ENCODE peak calls at places on chromosomes 1 and 21, in four cellular contexts. V is tibial artery, O is fibroblast of lung, A is foreskin fibroblast. U is an unnamed sample.

GRCh38 chr1:185244015-185244747 is 72.9 kb downstream of the IVNS1ABP start:
- DNase-seq in V (no peak), O (peak), A (peak), U (peak)

GRCh38 chr1:113765306-113765705 is 6.0 kb upstream of the PHTF1 start:
- DNase-seq in V (no peak), O (peak), A (no peak), U (peak)

GRCh38 chr1:45009956-45010854 is 919 bp downstream of the HECTD3 start:
- DNase-seq in V (no peak), O (no peak), A (no peak), U (no peak)

GRCh38 chr1:202237052-202237451 is 43.5 kb downstream of the LGR6 start:
- DNase-seq in V (peak), O (peak), A (peak), U (no peak)

GRCh38 chr1:54310439-54311328 is 95.5 kb downstream of the SSBP3 start:
- DNase-seq in V (no peak), O (peak), A (no peak), U (no peak)

GRCh38 chr1:53323316-53323715 is 4.6 kb downstream of the LRP8 start:
- DNase-seq in V (no peak), O (no peak), A (no peak), U (no peak)

GRCh38 chr1:173333581-173333980 is 126.5 kb upstream of the TNFSF4 start:
- DNase-seq in V (no peak), O (no peak), A (peak), U (no peak)

GRCh38 chr1:216600730-216601426 is 122.4 kb downstream of the ESRRG start:
- DNase-seq in V (peak), O (peak), A (peak), U (peak)

GRCh38 chr21:44379991-44380865 is 26.8 kb downstream of the TRPM2 start:
- DNase-seq in V (no peak), O (no peak), A (no peak), U (no peak)

GRCh38 chr1:71242239-71242638 is 161.4 kb upstream of the ZRANB2 start:
- DNase-seq in V (no peak), O (peak), A (peak), U (no peak)

GRCh38 chr1:174018565-174018964 is 3.6 kb downstream of the RC3H1 start:
- DNase-seq in V (no peak), O (no peak), A (no peak), U (no peak)

GRCh38 chr1:150528196-150528595 is 12.6 kb downstream of the FALEC start:
- DNase-seq in V (no peak), O (no peak), A (peak), U (no peak)

GRCh38 chr1:14181191-14181793 is 417.2 kb upstream of the KAZN start:
- DNase-seq in V (no peak), O (no peak), A (no peak), U (no peak)

GRCh38 chr1:201260648-201261311 is 22.5 kb upstream of the PKP1 start:
- DNase-seq in V (no peak), O (no peak), A (no peak), U (no peak)

GRCh38 chr1:2478100-2478499 is 2.0 kb downstream of the PLCH2 start:
- DNase-seq in V (no peak), O (no peak), A (no peak), U (no peak)

GRCh38 chr1:174217787-174218574 is 58.7 kb downstream of the RABGAP1L start:
- DNase-seq in V (no peak), O (peak), A (peak), U (no peak)

GRCh38 chr1:51284487-51284954 is 45.8 kb downstream of the TTC39A start:
- DNase-seq in V (no peak), O (no peak), A (no peak), U (no peak)

GRCh38 chr1:18673976-18674375 is 43.3 kb downstream of the PAX7 start:
- DNase-seq in V (no peak), O (no peak), A (peak), U (no peak)

GRCh38 chr1:212915245-212916091 is 34.9 kb upstream of the VASH2 start:
- DNase-seq in V (peak), O (peak), A (no peak), U (no peak)

GRCh38 chr1:185193756-185194155 is 36.8 kb downstream of the SWT1 start:
- DNase-seq in V (no peak), O (no peak), A (no peak), U (no peak)

GRCh38 chr1:183734600-183735036 is 70.3 kb upstream of the RGL1 start:
- DNase-seq in V (peak), O (peak), A (peak), U (no peak)

GRCh38 chr1:175520186-175520585 is 223.2 kb downstream of the TNR start:
- DNase-seq in V (peak), O (no peak), A (no peak), U (no peak)

GRCh38 chr21:31731112-31731801 is 661 bp downstream of the SCAF4 start:
- DNase-seq in V (peak), O (peak), A (no peak), U (no peak)

GRCh38 chr1:46041974-46042373 is 90.5 kb downstream of the PIK3R3 start:
- DNase-seq in V (no peak), O (peak), A (peak), U (no peak)

GRCh38 chr1:101187287-101187686 is 49.5 kb upstream of the S1PR1 start:
- DNase-seq in V (no peak), O (peak), A (no peak), U (no peak)

GRCh38 chr1:31831397-31832378 is 15.9 kb upstream of the SPOCD1 start:
- DNase-seq in V (no peak), O (no peak), A (peak), U (no peak)

GRCh38 chr1:201245082-201245481 is 38.2 kb upstream of the PKP1 start:
- DNase-seq in V (no peak), O (no peak), A (no peak), U (no peak)

GRCh38 chr1:226660410-226661182 is 78.5 kb downstream of the ITPKB start:
- DNase-seq in V (no peak), O (no peak), A (no peak), U (no peak)

GRCh38 chr1:205072286-205072685 is 12.0 kb downstream of the TMEM81 start:
- DNase-seq in V (no peak), O (no peak), A (no peak), U (no peak)

GRCh38 chr21:37244506-37245083 is 22.5 kb downstream of the VPS26C start:
- DNase-seq in V (no peak), O (no peak), A (no peak), U (no peak)

GRCh38 chr1:186828612-186829542 is at the start of gene PLA2G4A:
- DNase-seq in V (peak), O (peak), A (peak), U (no peak)

GRCh38 chr1:234960722-234961467 is 167.7 kb downstream of the TOMM20 start:
- DNase-seq in V (no peak), O (no peak), A (no peak), U (no peak)

GRCh38 chr1:185996211-185996610 is 262.0 kb downstream of the HMCN1 start:
- DNase-seq in V (peak), O (peak), A (peak), U (no peak)

GRCh38 chr1:108316545-108316944 is 72.7 kb upstream of the NBPF4 start:
- DNase-seq in V (no peak), O (peak), A (peak), U (no peak)

GRCh38 chr1:203038217-203038741 is 12.0 kb downstream of the PPFIA4 start:
- DNase-seq in V (peak), O (peak), A (peak), U (peak)

GRCh38 chr1:84223751-84224432 is 77.6 kb upstream of the SAMD13 start:
- DNase-seq in V (no peak), O (peak), A (peak), U (no peak)
- TF ChIP-seq CTCF in V (no peak), O (no peak), A (no peak), U (no peak)

GRCh38 chr1:112234710-112235109 is 161.3 kb upstream of the CTTNBP2NL start:
- DNase-seq in V (no peak), O (no peak), A (no peak), U (no peak)

GRCh38 chr1:112237983-112238515 is 158.0 kb upstream of the CTTNBP2NL start:
- DNase-seq in V (no peak), O (no peak), A (no peak), U (no peak)

GRCh38 chr1:112242470-112242869 is 153.5 kb upstream of the CTTNBP2NL start:
- DNase-seq in V (no peak), O (no peak), A (no peak), U (no peak)

GRCh38 chr1:112245114-112245513 is 150.9 kb upstream of the CTTNBP2NL start:
- DNase-seq in V (no peak), O (no peak), A (no peak), U (no peak)

DNA sequence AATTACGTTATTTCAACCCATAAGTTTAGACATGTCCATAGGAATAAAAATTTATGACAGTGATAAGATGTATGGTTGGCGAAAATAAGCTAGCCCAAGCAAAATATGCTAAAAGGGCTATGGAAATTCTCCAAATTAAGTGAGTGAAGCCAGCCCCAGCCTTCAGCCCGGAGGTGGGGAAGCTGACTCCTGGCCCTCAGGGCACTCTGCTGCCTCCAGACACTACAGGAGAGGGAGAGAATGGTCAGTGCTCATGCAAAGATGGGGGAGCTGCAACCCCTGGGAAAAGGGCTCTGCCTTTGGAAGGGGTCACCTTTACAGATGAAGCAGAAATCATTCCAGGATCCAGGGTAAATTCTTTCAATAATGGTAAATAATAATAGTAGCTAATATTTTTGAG is 156.1 kb upstream of the CTTNBP2NL start:
- DNase-seq in V (no peak), O (no peak), A (no peak), U (no peak)
- TF ChIP-seq CTCF in V (no peak), O (no peak), A (no peak), U (no peak)

GRCh38 chr21:17513214-17514123 is 626 bp downstream of the CXADR start:
- DNase-seq in V (no peak), O (peak), A (no peak), U (no peak)
- TF ChIP-seq CTCF in V (no peak), O (no peak), A (no peak), U (no peak)

GRCh38 chr1:20429296-20429695 is 56.7 kb downstream of the CAMK2N1 start:
- DNase-seq in V (no peak), O (peak), A (peak), U (no peak)

GRCh38 chr1:20426371-20426770 is 59.6 kb downstream of the CAMK2N1 start:
- DNase-seq in V (no peak), O (no peak), A (no peak), U (no peak)

GRCh38 chr1:20426923-20427322 is 59.1 kb downstream of the CAMK2N1 start:
- DNase-seq in V (no peak), O (peak), A (peak), U (peak)

GRCh38 chr1:20428841-20429240 is 57.2 kb downstream of the CAMK2N1 start:
- DNase-seq in V (no peak), O (no peak), A (no peak), U (no peak)

DNA sequence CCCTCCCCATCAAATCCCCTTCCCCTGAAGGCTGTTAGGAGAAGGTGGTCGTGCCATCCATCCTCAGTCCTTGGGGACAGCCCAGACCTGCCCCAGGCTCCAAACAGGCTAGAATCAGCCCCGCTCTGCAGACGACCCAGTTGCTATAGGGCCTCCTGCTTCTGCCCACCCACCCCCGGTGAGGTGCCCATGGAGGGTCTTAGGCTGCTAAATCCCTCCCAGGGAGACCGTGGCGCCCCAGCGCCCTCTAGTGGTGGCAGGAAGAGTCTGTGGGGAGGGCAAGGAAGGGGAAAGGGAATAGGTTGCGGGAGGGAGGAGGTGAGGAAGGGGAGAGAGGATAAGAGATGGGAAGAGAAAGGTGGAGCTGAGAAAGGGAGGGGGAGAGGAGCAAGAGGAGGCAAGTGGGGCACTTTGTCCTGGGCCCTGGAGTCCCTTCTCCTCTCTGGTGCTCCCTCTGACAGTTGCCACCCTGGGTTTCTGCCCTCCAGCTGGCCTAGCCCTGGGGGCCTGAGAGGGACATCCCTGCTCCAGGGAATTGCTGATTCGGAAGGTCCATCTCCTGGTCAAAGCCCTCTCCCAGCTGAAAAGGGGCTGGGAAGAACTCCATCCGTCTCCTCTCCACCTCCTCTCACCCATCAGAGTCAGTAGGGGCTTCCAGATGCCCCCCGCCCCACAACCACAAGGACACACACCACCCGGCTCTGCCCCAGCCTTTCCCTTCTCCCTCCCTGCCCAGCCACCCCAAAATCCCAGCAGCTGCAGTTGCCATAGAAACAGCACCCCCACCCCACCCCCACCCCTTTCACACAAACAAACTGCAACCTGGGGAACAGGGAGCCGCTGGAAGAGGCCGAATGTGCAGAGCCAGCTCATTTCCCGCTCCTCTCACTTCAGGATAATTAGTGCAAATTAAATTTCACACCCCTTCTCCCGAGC is 55.4 kb downstream of the CAMK2N1 start:
- DNase-seq in V (no peak), O (peak), A (no peak), U (no peak)
- TF ChIP-seq CTCF in V (peak), O (peak), A (peak), U (peak)

GRCh38 chr1:147080671-147081394 is 91.4 kb downstream of the PRKAB2 start:
- DNase-seq in V (no peak), O (no peak), A (no peak), U (no peak)

GRCh38 chr1:147084273-147085096 is 87.8 kb downstream of the PRKAB2 start:
- DNase-seq in V (peak), O (peak), A (peak), U (peak)

GRCh38 chr1:147089457-147089856 is 82.8 kb downstream of the PRKAB2 start:
- DNase-seq in V (no peak), O (no peak), A (no peak), U (no peak)

GRCh38 chr1:147083919-147084272 is 88.4 kb downstream of the PRKAB2 start:
- DNase-seq in V (no peak), O (no peak), A (no peak), U (no peak)

DNA sequence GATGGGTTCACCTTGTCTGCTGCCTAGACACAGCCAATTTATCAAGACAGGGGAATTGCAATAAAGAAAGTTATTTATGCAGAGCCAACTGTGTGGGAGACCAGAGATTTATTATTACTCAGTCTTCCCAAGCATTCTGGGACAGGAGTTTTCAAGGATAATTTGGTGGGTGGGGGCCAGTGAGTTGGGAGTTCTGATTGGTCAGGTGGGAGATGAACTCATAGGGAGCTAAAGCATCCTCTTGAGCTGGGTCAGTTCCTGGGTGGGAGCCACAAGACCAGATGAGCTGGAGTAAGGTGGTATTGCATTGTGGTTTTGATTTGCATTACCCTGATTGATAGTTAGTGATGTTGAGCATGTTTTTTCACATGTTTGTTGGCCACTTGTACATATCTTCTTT is 86.1 kb downstream of the PRKAB2 start:
- DNase-seq in V (no peak), O (no peak), A (no peak), U (no peak)
- TF ChIP-seq CTCF in V (no peak), O (no peak), A (no peak), U (no peak)

DNA sequence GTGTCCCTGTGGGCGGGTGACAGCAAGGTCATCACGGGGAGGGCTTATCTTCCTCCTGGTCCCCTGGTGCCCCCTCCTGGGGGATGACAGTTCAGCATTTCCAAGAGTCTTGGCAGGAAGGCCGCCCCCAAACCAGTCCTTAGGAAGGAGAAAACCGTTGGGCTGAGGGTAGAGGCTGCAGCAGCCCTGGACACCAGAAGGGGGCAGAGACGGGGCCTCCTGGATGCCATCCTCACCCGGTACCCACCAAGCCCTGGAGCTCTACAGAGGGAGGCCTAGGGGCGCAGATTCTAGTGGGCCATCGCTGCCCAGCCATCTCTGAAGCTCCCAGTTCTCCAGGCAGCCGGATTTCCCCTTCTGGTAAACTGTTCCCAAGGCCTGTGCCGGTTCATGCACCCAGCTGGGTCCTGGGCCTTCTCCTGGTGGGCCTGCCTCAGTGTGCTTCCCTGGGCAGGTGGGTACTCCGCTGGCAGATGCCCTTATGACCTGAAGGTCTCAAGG is 14.8 kb upstream of the ZNF669 start:
- DNase-seq in V (no peak), O (peak), A (no peak), U (no peak)
- TF ChIP-seq CTCF in V (no peak), O (peak), A (no peak), U (no peak)

DNA sequence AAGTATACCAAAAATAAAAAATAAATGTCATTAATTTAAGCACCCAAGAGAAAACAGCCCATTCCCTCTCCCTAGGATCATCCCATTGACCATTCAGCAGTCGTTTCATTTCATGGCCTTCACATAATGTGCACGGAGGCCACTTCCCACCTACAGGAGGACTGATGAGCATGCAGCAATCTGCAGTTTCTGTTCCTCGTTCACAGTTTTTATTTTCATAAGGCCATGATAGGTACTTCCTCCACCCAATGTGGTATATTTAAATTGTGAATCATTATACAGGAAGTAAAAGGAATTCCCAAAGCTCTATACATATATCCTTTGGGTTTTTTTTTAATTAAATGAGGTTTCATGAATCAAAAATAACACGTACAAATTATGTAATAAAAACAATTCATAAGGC is 27.7 kb upstream of the SLC44A3 start:
- DNase-seq in V (no peak), O (peak), A (peak), U (no peak)
- TF ChIP-seq CTCF in V (peak), O (peak), A (peak), U (peak)

GRCh38 chr1:35537788-35538187 is 19.4 kb downstream of the KIAA0319L start:
- DNase-seq in V (no peak), O (no peak), A (no peak), U (no peak)

GRCh38 chr1:35535243-35535642 is 22.0 kb downstream of the KIAA0319L start:
- DNase-seq in V (no peak), O (no peak), A (no peak), U (no peak)

GRCh38 chr1:35533596-35533995 is 23.6 kb downstream of the KIAA0319L start:
- DNase-seq in V (no peak), O (no peak), A (no peak), U (no peak)

GRCh38 chr1:35539073-35539823 is 18.0 kb downstream of the KIAA0319L start:
- DNase-seq in V (no peak), O (no peak), A (peak), U (no peak)

DNA sequence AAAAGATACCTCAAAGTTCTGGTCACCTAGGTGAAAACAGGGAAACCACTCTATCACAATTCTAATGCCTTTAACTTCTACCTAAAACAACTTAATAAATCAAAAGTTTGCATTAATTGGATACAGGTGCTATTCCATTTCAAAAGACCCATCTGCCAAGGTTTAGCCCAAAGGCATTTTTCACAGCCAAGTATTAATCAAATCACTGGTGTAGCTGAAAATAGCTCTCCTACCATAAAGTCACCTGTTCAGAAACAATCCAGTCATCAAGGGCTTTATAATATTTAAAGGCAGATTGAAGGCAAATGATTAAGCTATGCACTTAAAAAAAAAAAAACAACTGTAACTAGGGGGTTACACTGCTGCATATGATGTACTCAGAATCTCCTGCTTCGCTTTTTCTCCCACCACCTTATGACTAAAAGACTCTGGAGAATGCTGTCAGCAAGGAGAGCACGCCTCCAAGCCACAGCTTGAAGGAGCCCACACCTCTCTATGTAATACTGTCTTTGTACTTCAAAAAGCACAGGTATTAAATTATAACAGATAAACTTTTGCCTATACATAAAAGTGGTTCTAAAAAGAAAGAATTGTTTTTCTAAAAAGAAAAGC is 20.5 kb downstream of the KIAA0319L start:
- DNase-seq in V (no peak), O (no peak), A (no peak), U (no peak)
- TF ChIP-seq CTCF in V (no peak), O (no peak), A (no peak), U (no peak)

GRCh38 chr1:165408518-165408917 is 36.4 kb downstream of the RXRG start:
- DNase-seq in V (no peak), O (peak), A (peak), U (no peak)
- TF ChIP-seq CTCF in V (no peak), O (peak), A (no peak), U (no peak)

U was measured in AG04449.